ENCODE peak calls at places on chromosomes 11 and 22, in five cellular contexts. F is SW 1271, Y is SK-MEL-5, T is neural crest cell, A is HEK293T. I is an unnamed sample.

GRCh38 chr11:34243620-34244493 is 114.0 kb downstream of the ABTB2 start:
- DNase-seq in F (peak; percentile 47), Y (no peak), T (no peak), A (no peak), I (no peak)

GRCh38 chr11:66720223-66720898 is 8.7 kb downstream of the SPTBN2 start:
- DNase-seq in F (no peak), Y (no peak), T (peak; percentile 18), A (no peak), I (no peak)

GRCh38 chr22:20206709-20207215 is 55.9 kb upstream of the CCDC188 start:
- DNase-seq in F (no peak), Y (no peak), T (no peak), A (no peak), I (no peak)

GRCh38 chr11:12598330-12599256 is 75.6 kb upstream of the TEAD1 start:
- DNase-seq in F (no peak), Y (peak; percentile 84), T (no peak), A (no peak), I (no peak)

GRCh38 chr22:32325811-32326237 is 31.8 kb upstream of the RFPL3 start:
- DNase-seq in F (no peak), Y (no peak), T (no peak), A (no peak), I (no peak)

GRCh38 chr11:113994077-113994954 is 19.4 kb downstream of the HTR3A start:
- DNase-seq in F (no peak), Y (peak; percentile 3), T (peak; percentile 61), A (peak; percentile 67), I (no peak)

GRCh38 chr22:31333648-31334047 is 12.5 kb downstream of the PATZ1 start:
- DNase-seq in F (no peak), Y (no peak), T (no peak), A (no peak), I (no peak)

GRCh38 chr22:36902143-36902911 is 11.1 kb upstream of the CSF2RB start:
- DNase-seq in F (no peak), Y (no peak), T (no peak), A (no peak), I (no peak)

GRCh38 chr11:67045314-67045713 is 11.3 kb upstream of the RHOD start:
- DNase-seq in F (no peak), Y (peak; percentile 19), T (no peak), A (no peak), I (peak; percentile 57)

GRCh38 chr11:115672999-115673411 is 168.8 kb upstream of the CADM1 start:
- DNase-seq in F (no peak), Y (no peak), T (no peak), A (no peak), I (no peak)

GRCh38 chr11:121510438-121510837 is 57.7 kb upstream of the SORL1-AS1 start:
- DNase-seq in F (no peak), Y (no peak), T (no peak), A (no peak), I (no peak)

GRCh38 chr11:70761094-70761905 is 363.0 kb downstream of the CTTN start:
- DNase-seq in F (no peak), Y (peak; percentile 50), T (no peak), A (no peak), I (no peak)

GRCh38 chr11:43942651-43943356 is 367 bp downstream of the C11orf96 start:
- DNase-seq in F (no peak), Y (peak; percentile 51), T (no peak), A (peak; percentile 45), I (no peak)

GRCh38 chr11:86592047-86592564 is 80.3 kb downstream of the ME3 start:
- DNase-seq in F (no peak), Y (no peak), T (no peak), A (no peak), I (peak; percentile 46)

GRCh38 chr11:71482216-71482615 is 29.2 kb downstream of the NADSYN1 start:
- DNase-seq in F (no peak), Y (no peak), T (no peak), A (no peak), I (no peak)

GRCh38 chr11:95700471-95700817 is 89.1 kb downstream of the FAM76B start:
- DNase-seq in F (no peak), Y (no peak), T (no peak), A (no peak), I (no peak)

GRCh38 chr11:112082729-112083128 is 3.8 kb downstream of the TIMM8B start:
- DNase-seq in F (no peak), Y (peak; percentile 78), T (no peak), A (no peak), I (peak; percentile 24)

GRCh38 chr22:37201066-37201820 is 11.0 kb downstream of the SSTR3 start:
- DNase-seq in F (no peak), Y (no peak), T (no peak), A (no peak), I (no peak)